ENCODE peak calls at places on chromosomes 13 and 19, in seven cellular contexts. I is mesenchymal stem cell, V is mesendoderm, L is IMR-90, A is H9, D is neuronal stem cell, O is trophoblast cell. P is an unnamed sample.

GRCh38 chr13:108859202-108860012 is 230.0 kb downstream of the MYO16 start:
- DNase-seq in I (peak), V (peak), A (no peak), D (no peak), O (peak), L (peak), P (no peak)

GRCh38 chr19:43636121-43636683 is 3.4 kb downstream of the CADM4 start:
- DNase-seq in D (peak), A (peak), L (no peak), V (peak), I (no peak), O (no peak), P (peak)

GRCh38 chr19:55638864-55639359 is 1.9 kb upstream of the ZNF580 start:
- DNase-seq in A (peak), D (no peak), O (no peak), V (peak), I (peak), L (peak), P (peak)

GRCh38 chr13:96294930-96295657 is 205.2 kb downstream of the HS6ST3 start:
- DNase-seq in D (no peak), V (no peak), A (peak), L (no peak), O (no peak), I (no peak), P (no peak)

GRCh38 chr13:31227870-31228269 is 28.1 kb downstream of the B3GLCT start:
- DNase-seq in I (no peak), O (no peak), A (peak), D (no peak), V (peak), L (no peak), P (no peak)

GRCh38 chr13:51681037-51681678 is 96.9 kb downstream of the WDFY2 start:
- DNase-seq in D (no peak), V (no peak), L (peak), A (no peak), O (no peak), I (peak), P (no peak)

GRCh38 chr19:8609210-8610040 is 1.1 kb downstream of the ADAMTS10 start:
- DNase-seq in D (peak), I (peak), V (peak), O (no peak), L (peak), A (peak), P (peak)

GRCh38 chr13:85864963-85865530 is 65.8 kb upstream of the SLITRK6 start:
- DNase-seq in D (peak), L (peak), A (peak), O (no peak), V (peak), I (peak), P (no peak)

GRCh38 chr13:75749407-75749806 is 113.3 kb downstream of the LMO7 start:
- DNase-seq in L (peak), A (no peak), O (no peak), V (no peak), I (no peak), D (no peak), P (no peak)

GRCh38 chr19:5434970-5435641 is 20.1 kb upstream of the ZNRF4 start:
- DNase-seq in D (no peak), V (peak), I (peak), L (peak), A (no peak), O (no peak), P (no peak)

GRCh38 chr19:11797491-11797890 is 832 bp upstream of the ZNF491 start:
- DNase-seq in V (peak), D (peak), I (peak), L (peak), O (peak), A (peak), P (peak)

GRCh38 chr13:99721606-99722384 is 220.5 kb downstream of the TM9SF2 start:
- DNase-seq in A (no peak), D (peak), V (no peak), L (no peak), O (peak), I (no peak), P (no peak)

GRCh38 chr13:51557423-51557822 is 26.8 kb upstream of the WDFY2 start:
- DNase-seq in A (no peak), D (no peak), L (no peak), O (no peak), V (no peak), I (no peak), P (no peak)

GRCh38 chr13:87123987-87124784 is 547.0 kb upstream of the SLITRK5 start:
- DNase-seq in I (peak), D (peak), A (peak), V (peak), O (peak), L (peak), P (peak)

GRCh38 chr19:16327501-16327900 is 2.9 kb downstream of the KLF2 start:
- DNase-seq in O (no peak), I (no peak), D (no peak), V (no peak), L (no peak), A (no peak), P (no peak)

GRCh38 chr19:5261151-5261890 is 79.3 kb downstream of the PTPRS start:
- DNase-seq in L (no peak), O (peak), D (no peak), I (no peak), A (no peak), V (no peak), P (no peak)

GRCh38 chr13:45384474-45385174 is 33.5 kb downstream of the SLC25A30 start:
- DNase-seq in I (no peak), D (no peak), O (no peak), V (no peak), L (no peak), A (no peak), P (no peak)

GRCh38 chr13:37229931-37230330 is 124.5 kb upstream of the CSNK1A1L start:
- DNase-seq in A (no peak), O (no peak), V (no peak), L (no peak), I (no peak), D (no peak), P (no peak)

GRCh38 chr19:45640849-45641273 is 1.7 kb upstream of the EML2 start:
- DNase-seq in V (no peak), I (no peak), D (no peak), O (no peak), L (no peak), A (peak), P (peak)

GRCh38 chr13:66543780-66544179 is 686.4 kb downstream of the PCDH9 start:
- DNase-seq in L (no peak), O (no peak), A (peak), I (no peak), V (peak), D (no peak), P (no peak)

GRCh38 chr13:49421391-49421790 is 22.5 kb downstream of the CAB39L start:
- DNase-seq in O (no peak), I (peak), L (no peak), V (peak), A (peak), D (no peak), P (no peak)

GRCh38 chr13:49300716-49301589 is 53.2 kb downstream of the CDADC1 start:
- DNase-seq in A (peak), V (peak), O (peak), I (peak), D (peak), L (peak), P (no peak)

GRCh38 chr13:80338781-80339577 is 1.9 kb downstream of the SPRY2 start:
- DNase-seq in I (peak), D (peak), L (peak), A (peak), O (no peak), V (peak), P (peak)

GRCh38 chr13:38702609-38703008 is 15.7 kb downstream of the FREM2 start:
- DNase-seq in L (no peak), O (no peak), V (no peak), A (no peak), D (no peak), I (no peak), P (no peak)

GRCh38 chr19:44848036-44848804 is 2.1 kb downstream of the NECTIN2 start:
- DNase-seq in A (peak), L (peak), I (peak), V (peak), D (peak), O (peak), P (no peak)

GRCh38 chr19:45368737-45369340 is 1.5 kb downstream of the ERCC2 start:
- DNase-seq in D (no peak), A (peak), V (peak), I (no peak), L (no peak), O (no peak), P (no peak)

GRCh38 chr13:109699628-109700071 is 86.7 kb downstream of the IRS2 start:
- DNase-seq in D (no peak), I (peak), O (no peak), V (peak), A (peak), L (no peak), P (peak)

GRCh38 chr13:99432637-99433542 is 68.4 kb upstream of the TM9SF2 start:
- DNase-seq in V (peak), L (peak), O (peak), I (peak), A (peak), D (peak), P (no peak)

GRCh38 chr13:31476266-31476665 is 263.1 kb upstream of the RXFP2 start:
- DNase-seq in L (peak), I (no peak), V (peak), O (peak), D (no peak), A (no peak), P (no peak)

GRCh38 chr19:45187421-45188100 is 9.0 kb downstream of the BLOC1S3 start:
- DNase-seq in D (no peak), O (no peak), L (no peak), A (peak), V (peak), I (no peak), P (no peak)

GRCh38 chr19:43625918-43626579 is 6.6 kb upstream of the ZNF428 start:
- DNase-seq in I (no peak), V (peak), L (no peak), A (peak), O (peak), D (no peak), P (no peak)

GRCh38 chr13:34372581-34372980 is 554.6 kb downstream of the RFC3 start:
- DNase-seq in L (no peak), D (no peak), O (no peak), A (no peak), V (no peak), I (no peak), P (no peak)

GRCh38 chr19:13083008-13083404 is 19.7 kb downstream of the LYL1 start:
- DNase-seq in V (no peak), A (no peak), O (no peak), D (no peak), L (no peak), I (no peak), P (no peak)
- H3K4ac ChIP-seq in V (no peak), A (no peak), O (no peak), D (no peak), L (no peak), I (no peak), P (no peak)

DNA sequence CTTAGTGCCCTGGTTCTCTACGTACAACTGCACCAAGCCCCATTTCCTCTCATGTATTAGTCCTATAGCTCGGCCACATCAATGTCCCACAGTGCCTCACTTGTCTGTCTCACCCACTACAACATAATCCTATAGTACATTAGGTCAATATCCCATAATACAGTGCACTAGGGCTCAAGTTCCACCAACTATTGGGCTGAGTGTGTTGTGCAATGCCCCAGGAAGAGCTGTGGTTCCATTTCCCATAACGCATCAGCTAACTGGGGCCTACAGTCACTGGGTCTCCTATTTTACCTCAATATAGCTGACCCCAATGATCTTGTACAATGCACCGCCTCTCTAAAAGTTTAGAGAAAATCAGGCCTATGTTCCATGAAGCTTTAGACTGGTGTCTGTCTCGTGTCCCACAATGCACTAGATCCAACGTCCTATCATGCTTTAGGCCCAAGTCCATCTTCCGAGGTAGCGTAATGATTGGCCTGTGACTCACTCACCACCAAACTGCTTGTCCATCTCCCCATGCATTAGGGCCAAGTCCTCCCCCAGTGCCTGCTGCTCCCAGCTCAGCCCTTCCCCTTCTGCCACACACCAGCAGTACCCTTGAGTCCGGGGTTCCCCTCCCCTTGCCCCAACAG is 21.8 kb downstream of the TSKS start:
- DNase-seq in O (no peak), V (no peak), A (no peak), L (peak), D (no peak), I (no peak), P (no peak)
- H3K4ac ChIP-seq in O (no peak), V (no peak), A (no peak), L (no peak), D (no peak), I (no peak), P (no peak)

GRCh38 chr13:26629260-26629659 is 71.8 kb downstream of the WASF3 start:
- DNase-seq in A (no peak), V (peak), D (no peak), I (no peak), L (no peak), O (peak), P (no peak)

GRCh38 chr13:26624572-26624971 is 67.1 kb downstream of the WASF3 start:
- DNase-seq in O (no peak), A (no peak), D (no peak), V (no peak), I (peak), L (no peak), P (no peak)

GRCh38 chr13:26623125-26623524 is 65.6 kb downstream of the WASF3 start:
- DNase-seq in D (no peak), A (no peak), I (no peak), L (no peak), O (no peak), V (no peak), P (no peak)

DNA sequence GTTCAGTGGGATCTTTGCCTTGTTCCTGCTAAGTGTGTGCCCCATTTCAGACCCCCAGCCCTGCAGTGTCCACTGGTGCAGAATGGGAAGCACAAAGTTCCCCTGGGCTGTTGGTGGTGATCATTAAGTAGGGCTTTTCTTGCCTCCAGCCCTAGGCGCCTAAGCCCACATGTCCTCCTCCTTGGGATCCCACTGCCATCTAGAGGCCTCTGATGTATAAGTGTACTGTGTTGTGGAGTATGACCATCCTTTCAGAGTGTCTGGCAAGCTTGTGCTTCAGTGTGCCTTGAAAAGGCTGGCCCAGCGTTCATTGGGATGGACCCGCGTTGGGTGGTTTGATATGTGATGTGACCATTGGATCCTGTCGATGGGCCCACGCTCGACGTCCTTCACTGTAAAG is 71.2 kb downstream of the WASF3 start:
- DNase-seq in D (no peak), L (peak), A (peak), I (no peak), V (peak), O (no peak), P (no peak)
- H3K4ac ChIP-seq in D (no peak), L (no peak), A (no peak), I (no peak), V (no peak), O (no peak), P (no peak)

DNA sequence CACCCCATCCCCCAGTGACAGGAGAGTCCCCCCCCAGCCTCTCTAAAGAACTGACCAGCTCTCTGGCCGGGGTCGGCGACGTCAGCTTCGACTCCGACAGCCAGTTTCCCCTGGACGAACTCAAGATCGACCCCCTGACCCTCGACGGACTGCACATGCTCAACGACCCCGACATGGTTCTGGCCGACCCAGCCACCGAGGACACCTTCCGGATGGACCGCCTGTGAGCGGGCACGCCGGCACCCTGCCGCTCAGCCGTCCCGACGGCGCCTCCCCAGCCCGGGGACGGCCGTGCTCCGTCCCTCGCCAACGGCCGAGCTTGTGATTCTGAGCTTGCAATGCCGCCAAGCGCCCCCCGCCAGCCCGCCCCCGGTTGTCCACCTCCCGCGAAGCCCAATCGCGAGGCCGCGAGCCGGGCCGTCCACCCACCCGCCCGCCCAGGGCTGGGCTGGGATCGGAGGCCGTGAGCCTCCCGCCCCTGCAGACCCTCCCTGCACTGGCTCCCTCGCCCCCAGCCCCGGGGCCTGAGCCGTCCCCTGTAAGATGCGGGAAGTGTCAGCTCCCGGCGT is 13.9 kb downstream of the COMP start:
- DNase-seq in L (no peak), A (no peak), D (no peak), O (no peak), V (no peak), I (no peak), P (no peak)
- H3K4ac ChIP-seq in L (no peak), A (no peak), D (no peak), O (no peak), V (no peak), I (no peak), P (no peak)

DNA sequence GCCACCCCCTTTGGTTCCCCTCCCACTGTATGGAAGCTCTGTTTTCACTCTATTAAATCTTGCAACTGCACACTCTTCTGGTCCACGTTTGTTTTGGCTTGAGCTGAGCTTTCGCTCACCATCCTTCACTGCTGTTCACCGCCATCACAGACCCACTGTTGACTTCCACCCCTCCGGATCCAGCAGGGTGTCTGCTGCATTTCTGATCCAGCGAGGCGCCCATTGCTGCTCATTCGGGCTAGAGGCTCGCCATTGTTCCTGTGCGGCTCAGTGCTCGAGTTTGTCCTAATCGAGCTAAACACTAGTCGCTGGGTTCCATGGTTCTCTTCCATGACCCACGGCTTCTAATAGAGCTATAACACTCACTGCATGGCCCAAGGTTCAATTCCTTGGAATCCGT is 42.7 kb downstream of the ACTN4 start:
- DNase-seq in O (no peak), A (no peak), L (no peak), I (no peak), V (no peak), D (no peak), P (no peak)
- H3K4ac ChIP-seq in O (peak), A (no peak), L (peak), I (no peak), V (no peak), D (no peak), P (no peak)

DNA sequence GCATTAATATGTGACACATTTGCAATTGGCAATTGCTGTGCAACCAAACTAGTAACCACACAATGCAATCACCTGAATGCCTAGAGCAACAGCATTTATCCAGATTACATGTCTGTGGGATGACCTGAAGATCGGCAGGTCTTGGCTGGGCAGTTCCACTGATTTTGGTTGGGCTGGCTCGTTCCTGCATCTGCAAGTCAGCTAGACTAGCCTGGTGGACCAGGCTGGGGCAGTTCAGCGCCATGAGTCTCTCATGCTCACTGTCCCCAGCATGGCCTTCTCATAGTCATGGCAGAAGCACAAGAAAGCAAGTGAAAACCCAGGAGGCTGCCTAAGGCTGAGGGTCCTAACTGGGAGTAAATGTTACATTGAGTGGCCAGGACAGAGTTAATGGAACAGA is 229.1 kb upstream of the TSHZ3 start:
- DNase-seq in O (no peak), L (no peak), D (no peak), I (no peak), V (no peak), A (peak), P (no peak)
- H3K4ac ChIP-seq in O (no peak), L (no peak), D (peak), I (no peak), V (no peak), A (no peak), P (no peak)

DNA sequence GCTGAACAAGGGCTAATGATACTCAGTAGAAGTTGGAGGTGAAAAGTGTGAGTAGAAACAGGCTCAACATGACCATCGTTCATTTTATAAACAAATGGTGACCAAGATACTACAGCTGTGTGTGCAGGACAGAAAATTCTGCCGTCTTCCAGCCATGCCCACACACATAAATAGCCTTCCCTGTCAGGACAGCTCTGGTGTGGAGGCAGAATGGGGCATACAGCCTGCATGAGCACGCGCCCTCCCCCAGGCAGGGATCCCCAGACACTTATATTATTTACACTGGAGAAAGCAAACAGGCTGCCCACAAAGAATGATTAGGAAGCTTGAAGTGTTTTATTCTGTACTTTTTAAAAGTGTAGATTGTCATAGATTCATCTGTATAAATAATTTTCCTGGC is 20.4 kb downstream of the GJA3 start:
- DNase-seq in D (no peak), O (no peak), V (no peak), I (no peak), A (no peak), L (no peak), P (no peak)
- H3K4ac ChIP-seq in D (no peak), O (no peak), V (no peak), I (no peak), A (no peak), L (no peak), P (no peak)

DNA sequence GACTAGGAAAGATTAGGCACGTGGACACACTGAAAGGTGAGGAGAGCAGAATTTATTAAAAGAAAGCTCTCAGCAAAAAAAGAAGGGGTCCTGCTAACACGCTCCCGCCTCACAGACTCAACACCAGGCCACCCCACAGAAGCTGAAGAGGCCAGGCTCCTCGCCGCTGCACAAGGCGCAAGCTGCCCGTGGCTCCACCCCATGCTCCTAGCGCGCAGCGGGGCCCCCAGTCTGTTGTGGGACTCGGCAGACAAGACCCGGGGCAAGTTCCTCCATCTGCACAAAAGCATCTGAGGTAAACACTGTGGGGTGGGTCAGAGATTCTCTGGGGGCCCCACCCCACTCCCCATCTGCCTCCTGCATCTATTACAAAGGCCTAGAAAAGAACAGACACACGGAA is 1462.4 kb downstream of the EFNB2 start:
- DNase-seq in V (no peak), A (no peak), L (no peak), D (no peak), I (no peak), O (no peak), P (no peak)
- H3K4ac ChIP-seq in V (no peak), A (no peak), L (no peak), D (no peak), I (no peak), O (no peak), P (no peak)

P was measured in H1.